ENCODE peak calls at places on chromosomes 3 and 15, in six cellular contexts. H is kidney epithelial cell, W is GM06990, E is IMR-90, Q is adrenal gland, I is progenitor cell of endocrine pancreas. D is an unnamed sample.

GRCh38 chr15:70447927-70448698 is 315.2 kb downstream of the UACA start:
- DNase-seq in Q (peak), H (no peak), E (no peak), I (no peak), W (peak), D (no peak)

GRCh38 chr3:37661615-37662306 is 199.9 kb upstream of the CTDSPL start:
- DNase-seq in W (no peak), E (no peak), H (no peak), I (no peak), Q (no peak), D (no peak)

GRCh38 chr15:57165992-57166391 is 210.3 kb upstream of the CGNL1 start:
- DNase-seq in Q (no peak), H (peak), E (peak), W (no peak), I (no peak), D (no peak)

GRCh38 chr3:40994611-40995010 is 204.7 kb upstream of the CTNNB1 start:
- DNase-seq in H (no peak), Q (no peak), I (no peak), W (no peak), E (no peak), D (no peak)

GRCh38 chr3:194472290-194472920 is 14.4 kb downstream of the ATP13A3 start:
- DNase-seq in E (peak), H (no peak), W (no peak), Q (peak), I (no peak), D (no peak)

GRCh38 chr15:52095597-52096262 is 16.8 kb downstream of the BCL2L10 start:
- DNase-seq in E (peak), Q (peak), H (no peak), W (no peak), I (no peak), D (no peak)

GRCh38 chr15:40058476-40059140 is 19.6 kb upstream of the SRP14 start:
- DNase-seq in E (peak), W (no peak), I (no peak), Q (peak), H (no peak), D (no peak)

GRCh38 chr3:121508384-121508783 is 37.4 kb downstream of the POLQ start:
- DNase-seq in W (no peak), Q (no peak), I (no peak), E (no peak), H (no peak), D (no peak)

GRCh38 chr3:126911162-126912026 is 71.5 kb upstream of the PLXNA1 start:
- DNase-seq in Q (peak), I (no peak), W (peak), E (peak), H (peak), D (peak)

GRCh38 chr3:50491023-50491422 is 12.4 kb downstream of the CACNA2D2 start:
- DNase-seq in E (no peak), W (no peak), Q (no peak), H (no peak), I (no peak), D (no peak)

GRCh38 chr3:105613120-105613519 is 246.4 kb downstream of the ALCAM start:
- DNase-seq in Q (no peak), I (no peak), H (no peak), E (no peak), W (no peak), D (no peak)

GRCh38 chr15:70763120-70763949 is at the start of gene UACA:
- DNase-seq in E (peak), W (peak), I (peak), Q (peak), H (peak), D (peak)

GRCh38 chr15:67915374-67916050 is 75.7 kb upstream of the RNU6-1 start:
- DNase-seq in E (no peak), I (peak), Q (no peak), W (no peak), H (no peak), D (no peak)

GRCh38 chr3:54863366-54863765 is 64.5 kb downstream of the LRTM1 start:
- DNase-seq in Q (peak), H (no peak), E (no peak), W (no peak), I (no peak), D (no peak)

GRCh38 chr3:126026277-126026751 is 57.3 kb downstream of the ROPN1B start:
- DNase-seq in I (no peak), E (no peak), Q (no peak), W (no peak), H (no peak), D (no peak)

GRCh38 chr3:25273582-25274171 is 154.4 kb upstream of the RARB start:
- DNase-seq in H (no peak), I (no peak), W (no peak), Q (no peak), E (no peak), D (no peak)

GRCh38 chr3:172808969-172809546 is 58.5 kb downstream of the ECT2 start:
- DNase-seq in W (peak), Q (no peak), I (no peak), H (no peak), E (peak), D (no peak)

GRCh38 chr15:57727031-57727430 is 20.5 kb downstream of the POLR2M start:
- DNase-seq in I (no peak), E (peak), Q (no peak), W (no peak), H (no peak), D (no peak)

GRCh38 chr3:132248490-132248889 is 68.7 kb upstream of the ACP3 start:
- DNase-seq in H (no peak), W (no peak), I (no peak), E (no peak), Q (no peak), D (no peak)

GRCh38 chr3:186070123-186070522 is 38.8 kb downstream of the ETV5 start:
- DNase-seq in E (no peak), Q (no peak), I (no peak), W (no peak), H (no peak), D (no peak)

GRCh38 chr3:59212128-59212764 is 162.4 kb upstream of the CFAP20DC start:
- DNase-seq in Q (no peak), I (no peak), H (peak), W (no peak), E (peak), D (peak)

GRCh38 chr15:23566070-23567050 is 886 bp downstream of the MKRN3 start:
- DNase-seq in I (no peak), E (no peak), Q (no peak), W (no peak), H (no peak), D (no peak)

GRCh38 chr3:50649451-50649931 is 25.2 kb upstream of the DOCK3 start:
- DNase-seq in H (no peak), I (no peak), W (no peak), E (no peak), Q (peak), D (no peak)

GRCh38 chr15:52256366-52256765 is 39.2 kb downstream of the MYO5C start:
- DNase-seq in W (peak), Q (peak), I (peak), H (peak), E (peak), D (peak)

GRCh38 chr3:111151438-111151837 is 79.8 kb downstream of the NECTIN3 start:
- DNase-seq in Q (no peak), H (peak), I (no peak), W (no peak), E (peak), D (no peak)

GRCh38 chr15:47184405-47185221 is 532.7 kb upstream of the SEMA6D start:
- DNase-seq in Q (no peak), I (peak), E (peak), W (no peak), H (no peak), D (peak)

GRCh38 chr3:63774776-63775175 is 44.3 kb upstream of the C3orf49 start:
- DNase-seq in I (no peak), Q (peak), E (no peak), W (no peak), H (no peak), D (no peak)

GRCh38 chr3:72185549-72186484 is 400.9 kb upstream of the PROK2 start:
- DNase-seq in Q (peak), H (peak), E (peak), W (peak), I (no peak), D (no peak)

GRCh38 chr15:69656271-69657030 is 203.8 kb downstream of the RPLP1 start:
- DNase-seq in I (no peak), E (no peak), W (no peak), H (no peak), Q (no peak), D (no peak)

GRCh38 chr3:52088445-52089367 is 32.3 kb upstream of the DUSP7 start:
- DNase-seq in H (no peak), Q (no peak), E (peak), W (no peak), I (no peak), D (no peak)

GRCh38 chr3:99503350-99503749 is 135.0 kb upstream of the COL8A1 start:
- DNase-seq in Q (no peak), E (peak), W (no peak), H (no peak), I (no peak), D (no peak)

GRCh38 chr15:52466134-52466701 is 62.5 kb downstream of the MYO5A start:
- DNase-seq in Q (peak), I (no peak), E (no peak), H (no peak), W (peak), D (peak)

GRCh38 chr3:30752961-30753360 is 141.5 kb downstream of the GADL1 start:
- DNase-seq in E (peak), I (no peak), H (peak), W (no peak), Q (peak), D (no peak)

GRCh38 chr3:31590650-31591049 is 57.9 kb downstream of the STT3B start:
- DNase-seq in H (no peak), Q (no peak), E (no peak), W (no peak), I (no peak), D (no peak)

DNA sequence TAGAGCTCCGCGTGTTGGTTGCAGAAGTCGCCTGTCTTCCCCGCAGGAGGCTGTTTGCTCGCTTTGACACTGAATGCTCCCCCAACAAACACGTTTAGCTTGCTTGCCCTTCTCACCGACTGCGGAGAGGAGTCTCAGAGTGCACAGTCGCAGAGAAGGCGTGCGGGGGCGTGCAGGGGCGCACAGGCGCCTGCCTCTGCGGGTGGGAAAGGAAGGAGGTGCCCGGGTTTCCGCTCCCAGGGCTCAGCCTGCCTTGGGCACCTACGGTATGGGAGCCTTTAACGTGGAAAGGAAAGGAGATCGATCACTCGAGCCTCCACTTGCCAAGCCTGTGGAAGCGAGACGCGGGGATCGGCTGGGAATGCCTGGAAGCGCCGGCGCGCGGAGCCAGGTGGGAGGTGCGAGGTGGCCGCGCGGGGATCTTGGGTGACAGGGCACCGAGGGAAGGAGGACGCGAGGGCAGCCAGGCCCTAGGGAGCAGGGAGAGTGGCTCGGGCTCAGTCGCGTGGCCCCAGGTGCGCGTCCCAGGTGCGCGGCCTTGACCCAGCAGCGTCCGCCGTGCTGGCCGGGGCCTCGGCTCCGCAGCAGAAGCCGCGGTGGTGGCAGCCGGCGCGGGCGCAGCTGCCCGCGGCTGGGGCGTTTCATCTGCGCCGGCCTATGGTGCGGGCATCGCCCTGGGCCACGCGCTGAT is at the start of gene FAN1:
- DNase-seq in Q (peak), E (peak), I (peak), H (peak), W (peak), D (peak)
- TF ChIP-seq CTCF in Q (no peak), E (no peak), I (no peak), H (no peak), W (no peak), D (no peak)

DNA sequence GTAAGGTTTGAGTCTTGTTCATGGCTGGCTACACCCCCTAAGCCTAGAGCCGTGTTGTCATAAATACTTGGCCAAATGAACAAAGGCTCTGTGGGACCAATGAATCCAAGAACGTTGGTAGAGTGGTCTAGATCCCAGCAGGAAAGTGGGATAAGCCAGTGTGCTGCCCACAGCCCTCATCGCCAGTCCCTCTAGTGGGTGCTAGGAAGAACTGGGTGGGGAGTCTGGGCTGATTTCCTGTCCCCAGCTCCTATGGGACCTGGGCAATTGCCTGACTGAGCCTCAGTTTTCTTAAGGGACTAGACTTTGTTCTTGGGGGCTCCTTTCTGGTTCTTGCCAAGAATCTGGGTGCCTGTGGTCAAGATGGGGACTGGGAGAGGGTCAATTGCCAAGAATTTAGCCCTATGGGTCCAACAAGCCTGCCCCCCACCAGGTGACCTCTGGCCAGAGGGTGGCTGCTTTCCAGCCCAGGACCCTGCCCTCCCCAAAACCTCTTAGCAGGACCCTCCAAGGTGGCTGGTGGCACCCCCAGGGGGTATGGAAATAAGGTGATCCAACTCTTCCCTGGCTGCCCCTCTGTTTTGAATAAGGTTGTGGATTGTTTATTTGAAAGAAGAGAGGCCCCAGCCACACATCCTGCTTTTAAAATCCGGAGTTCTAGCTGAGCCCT is 42.7 kb downstream of the SMAD6 start:
- DNase-seq in H (no peak), I (no peak), E (no peak), Q (no peak), W (no peak), D (no peak)
- TF ChIP-seq CTCF in H (no peak), I (no peak), E (no peak), Q (no peak), W (no peak), D (no peak)

GRCh38 chr3:180600473-180600872 is 1.5 kb upstream of the TTC14 start:
- DNase-seq in Q (no peak), H (no peak), I (no peak), W (no peak), E (no peak), D (no peak)

GRCh38 chr3:180595536-180595935 is 6.4 kb upstream of the TTC14 start:
- DNase-seq in I (no peak), E (no peak), H (no peak), Q (no peak), W (no peak), D (no peak)

GRCh38 chr3:180590396-180590795 is 11.6 kb upstream of the TTC14 start:
- DNase-seq in Q (no peak), I (no peak), E (no peak), H (no peak), W (no peak), D (no peak)

DNA sequence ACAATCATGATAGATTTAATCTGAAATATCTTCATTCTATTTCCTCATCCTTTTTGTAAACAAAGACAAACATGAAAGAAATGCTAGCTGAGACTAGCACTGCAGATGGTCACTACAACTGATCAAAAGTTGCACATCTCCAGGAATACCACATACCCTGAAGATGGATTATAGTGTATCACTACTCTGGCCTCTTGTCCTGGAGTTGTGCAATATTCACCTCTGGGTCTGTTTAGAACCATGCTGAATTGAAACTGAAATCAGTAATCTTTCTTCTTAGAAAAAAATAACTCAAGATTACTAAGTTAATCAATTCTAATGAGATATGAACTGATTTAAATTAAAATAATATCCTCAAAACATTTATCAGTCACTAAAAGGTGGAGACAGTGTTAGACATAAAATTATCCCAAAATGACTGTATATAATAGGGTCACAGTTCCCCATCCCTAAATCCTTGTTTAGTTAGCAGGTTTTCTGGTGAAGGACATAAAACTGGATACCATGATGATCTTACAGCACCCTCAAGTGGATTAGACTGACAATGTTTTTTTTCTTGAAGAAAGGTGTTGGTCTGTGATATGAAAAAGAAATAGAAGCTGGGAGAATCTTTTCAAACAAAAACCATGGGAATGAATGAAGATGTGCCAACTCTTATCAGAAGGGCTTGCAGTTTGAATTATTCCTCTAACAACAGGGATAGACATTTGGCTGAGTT is 7.2 kb upstream of the TTC14 start:
- DNase-seq in Q (no peak), H (no peak), I (no peak), E (peak), W (no peak), D (peak)
- TF ChIP-seq CTCF in Q (peak), H (peak), I (peak), E (peak), W (peak), D (peak)

GRCh38 chr15:92272106-92272505 is 121.6 kb upstream of the ST8SIA2 start:
- DNase-seq in W (no peak), E (no peak), I (no peak), H (no peak), Q (no peak), D (no peak)

GRCh38 chr15:92273732-92274131 is 119.9 kb upstream of the ST8SIA2 start:
- DNase-seq in H (no peak), W (no peak), Q (no peak), E (no peak), I (no peak), D (no peak)

GRCh38 chr15:92273286-92273685 is 120.4 kb upstream of the ST8SIA2 start:
- DNase-seq in E (no peak), I (no peak), Q (no peak), H (no peak), W (no peak), D (no peak)

GRCh38 chr15:92277776-92278175 is 115.9 kb upstream of the ST8SIA2 start:
- DNase-seq in H (no peak), Q (peak), I (no peak), W (no peak), E (no peak), D (peak)
- TF ChIP-seq CTCF in H (peak), Q (no peak), I (peak), W (peak), E (no peak), D (peak)

DNA sequence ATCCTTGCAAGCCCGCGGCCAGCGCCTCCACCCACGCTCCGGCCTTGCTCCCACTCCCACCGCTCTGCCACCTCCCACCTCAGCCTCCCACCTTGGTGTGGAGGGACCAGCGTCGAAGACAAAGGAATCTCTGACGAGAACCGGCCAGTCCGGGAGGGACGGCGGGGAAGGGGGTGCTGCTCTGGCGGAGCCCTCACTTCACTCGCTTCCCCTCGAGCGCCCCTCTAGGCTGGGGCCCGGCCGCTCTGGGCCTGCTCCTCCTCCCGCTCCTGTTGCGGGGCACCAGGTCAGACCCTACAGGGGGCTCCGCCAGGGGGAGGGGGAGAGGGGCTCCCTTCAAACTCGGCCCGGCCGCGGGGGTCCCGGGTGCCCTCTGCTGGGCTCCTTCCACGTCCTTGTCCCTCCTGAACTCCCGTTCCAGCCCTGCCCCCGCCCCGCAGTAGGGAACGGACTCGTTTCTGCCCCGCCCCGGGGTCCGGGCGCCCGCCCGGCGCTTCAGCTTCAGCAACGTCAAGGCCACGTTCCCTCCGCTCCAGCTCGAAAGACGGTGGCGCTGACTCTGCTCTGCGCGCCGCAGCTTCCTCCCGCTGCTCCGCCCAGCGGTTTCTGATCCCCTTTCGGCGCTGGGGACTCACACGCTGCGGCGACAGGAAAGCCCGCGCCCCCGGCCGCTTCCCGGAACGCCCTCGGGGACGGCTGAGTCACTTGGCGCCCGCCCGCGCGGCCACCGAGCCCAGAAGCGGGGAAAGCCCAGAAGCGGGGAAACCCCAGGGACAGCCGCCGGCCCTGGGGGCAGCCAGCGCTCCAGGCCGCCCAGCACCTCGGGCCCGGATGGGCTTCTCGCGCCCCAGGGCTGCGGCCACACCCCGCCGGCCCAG is 28.6 kb downstream of the ARHGAP31 start:
- DNase-seq in H (no peak), Q (peak), I (peak), W (peak), E (peak), D (peak)
- TF ChIP-seq CTCF in H (peak), Q (no peak), I (peak), W (peak), E (no peak), D (no peak)

DNA sequence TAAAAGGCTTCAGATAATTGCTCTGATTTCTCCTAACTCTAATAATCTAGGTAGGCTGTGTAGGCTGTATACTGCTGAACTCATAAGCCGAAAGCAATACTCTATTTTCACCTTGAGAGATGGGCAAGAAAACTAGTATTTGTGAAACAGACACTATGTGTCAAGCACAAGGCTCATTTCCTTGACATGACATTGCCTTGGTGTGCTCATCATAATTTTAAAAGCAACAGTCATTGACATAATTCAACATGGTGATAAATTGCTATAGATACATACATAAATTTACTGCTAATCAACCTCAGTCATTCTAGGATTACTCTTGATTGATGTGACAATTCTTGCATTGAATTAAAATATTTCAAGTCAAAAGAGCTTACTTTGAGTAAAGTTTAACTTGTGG is 304.7 kb downstream of the CNTN3 start:
- DNase-seq in Q (no peak), E (no peak), W (no peak), I (no peak), H (no peak), D (no peak)
- TF ChIP-seq CTCF in Q (no peak), E (no peak), W (no peak), I (no peak), H (no peak), D (no peak)